ENCODE peak calls at places on chromosomes 3 and 15, in seven cellular contexts. U is left lung, A is GM23338, Q is nephron progenitor cell, P is AG09319, J is A549, T is A673. C is an unnamed sample.
A peak's percentile ranks its signal among the peaks of the same experiment; 100 is the strongest.

GRCh38 chr3:33980252-33980651 is 181.8 kb downstream of the PDCD6IP start:
- DNase-seq in U (no peak), A (peak; percentile 46), Q (no peak), P (no peak), J (peak; percentile 89), T (peak; percentile 74), C (no peak)

GRCh38 chr15:40110866-40111550 is 2.3 kb upstream of the BMF start:
- DNase-seq in U (no peak), A (peak; percentile 27), Q (no peak), P (no peak), J (no peak), T (no peak), C (no peak)

GRCh38 chr15:60584355-60585023 is 105.5 kb upstream of the ICE2 start:
- DNase-seq in U (no peak), A (no peak), Q (no peak), P (no peak), J (no peak), T (no peak), C (no peak)

GRCh38 chr3:69763458-69763857 is 24.2 kb downstream of the MITF start:
- DNase-seq in U (no peak), A (no peak), Q (no peak), P (no peak), J (no peak), T (no peak), C (no peak)

GRCh38 chr3:48738926-48739616 is 22.1 kb upstream of the IP6K2 start:
- DNase-seq in U (no peak), A (no peak), Q (no peak), P (no peak), J (no peak), T (no peak), C (no peak)

GRCh38 chr3:123344175-123344908 is 104.5 kb downstream of the ADCY5 start:
- DNase-seq in U (no peak), A (peak; percentile 45), Q (no peak), P (no peak), J (no peak), T (peak; percentile 12), C (no peak)

GRCh38 chr15:65494066-65494465 is 23.4 kb downstream of the DPP8 start:
- DNase-seq in U (no peak), A (no peak), Q (no peak), P (no peak), J (no peak), T (no peak), C (no peak)

GRCh38 chr3:187945374-187945773 is 200.1 kb upstream of the BCL6 start:
- DNase-seq in U (no peak), A (no peak), Q (no peak), P (no peak), J (no peak), T (no peak), C (no peak)

GRCh38 chr3:179020112-179020511 is 51.5 kb downstream of the ZMAT3 start:
- DNase-seq in U (no peak), A (no peak), Q (no peak), P (no peak), J (no peak), T (peak; percentile 14), C (no peak)

GRCh38 chr3:117910820-117911524 is 1123.7 kb downstream of the IGSF11 start:
- DNase-seq in U (no peak), A (peak; percentile 28), Q (no peak), P (no peak), J (no peak), T (no peak), C (no peak)

GRCh38 chr3:156274791-156275190 is 154.4 kb downstream of the KCNAB1 start:
- DNase-seq in U (no peak), A (no peak), Q (no peak), P (no peak), J (no peak), T (no peak), C (no peak)

GRCh38 chr3:28036599-28037575 is 204.5 kb upstream of the CMC1 start:
- DNase-seq in U (no peak), A (no peak), Q (no peak), P (no peak), J (no peak), T (no peak), C (no peak)

GRCh38 chr15:70792171-70792573 is 28.8 kb upstream of the UACA start:
- DNase-seq in U (no peak), A (no peak), Q (no peak), P (no peak), J (peak; percentile 71), T (no peak), C (no peak)

GRCh38 chr3:111667621-111668239 is 72.6 kb upstream of the ZBED2 start:
- DNase-seq in U (peak; percentile 64), A (no peak), Q (no peak), P (no peak), J (no peak), T (no peak), C (peak; percentile 46)

GRCh38 chr3:17135696-17136095 is 250.9 kb downstream of the PLCL2 start:
- DNase-seq in U (no peak), A (no peak), Q (no peak), P (no peak), J (no peak), T (no peak), C (no peak)

GRCh38 chr3:30604091-30604490 is 2.3 kb upstream of the TGFBR2 start:
- DNase-seq in U (no peak), A (no peak), Q (no peak), P (no peak), J (no peak), T (no peak), C (no peak)

GRCh38 chr15:37142371-37142770 is 42.0 kb upstream of the MEIS2 start:
- DNase-seq in U (no peak), A (no peak), Q (no peak), P (no peak), J (no peak), T (no peak), C (no peak)

GRCh38 chr3:126837773-126838172 is 133.7 kb downstream of the CHCHD6 start:
- DNase-seq in U (no peak), A (no peak), Q (no peak), P (no peak), J (no peak), T (no peak), C (no peak)

GRCh38 chr15:90918835-90919234 is 13.5 kb downstream of the HDDC3 start:
- DNase-seq in U (no peak), A (no peak), Q (no peak), P (no peak), J (no peak), T (no peak), C (no peak)

GRCh38 chr3:134904333-134904771 is 109.3 kb downstream of the EPHB1 start:
- DNase-seq in U (no peak), A (no peak), Q (no peak), P (no peak), J (no peak), T (no peak), C (no peak)

GRCh38 chr3:10341901-10342398 is 21.0 kb upstream of the SEC13 start:
- DNase-seq in U (no peak), A (no peak), Q (no peak), P (no peak), J (no peak), T (no peak), C (no peak)

DNA sequence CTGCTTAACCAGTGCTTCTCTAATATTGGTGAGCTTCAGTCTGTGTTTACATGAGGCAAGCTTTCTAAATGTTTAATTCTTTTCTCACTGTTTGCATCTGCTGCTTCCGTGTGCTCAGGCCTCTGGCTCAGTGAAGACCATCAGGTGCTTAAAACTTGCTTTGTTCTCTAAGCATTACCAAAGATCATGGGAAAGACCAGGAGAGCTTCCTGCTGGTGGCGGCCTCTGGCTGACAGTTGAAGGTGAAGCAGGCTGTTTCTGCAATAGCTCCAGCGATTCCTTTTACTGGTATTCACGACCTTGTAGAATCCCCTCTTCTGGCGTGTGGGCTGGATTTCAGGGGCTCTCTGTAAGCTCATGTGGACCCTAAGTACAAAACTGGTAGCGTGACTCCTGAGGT is 45.1 kb downstream of the EDEM1 start:
- DNase-seq in U (no peak), A (peak; percentile 68), Q (no peak), P (no peak), J (no peak), T (no peak), C (no peak)
- TF ChIP-seq CTCF in U (no peak), A (peak; percentile 67), Q (no peak), P (no peak), J (no peak), T (no peak), C (no peak)

DNA sequence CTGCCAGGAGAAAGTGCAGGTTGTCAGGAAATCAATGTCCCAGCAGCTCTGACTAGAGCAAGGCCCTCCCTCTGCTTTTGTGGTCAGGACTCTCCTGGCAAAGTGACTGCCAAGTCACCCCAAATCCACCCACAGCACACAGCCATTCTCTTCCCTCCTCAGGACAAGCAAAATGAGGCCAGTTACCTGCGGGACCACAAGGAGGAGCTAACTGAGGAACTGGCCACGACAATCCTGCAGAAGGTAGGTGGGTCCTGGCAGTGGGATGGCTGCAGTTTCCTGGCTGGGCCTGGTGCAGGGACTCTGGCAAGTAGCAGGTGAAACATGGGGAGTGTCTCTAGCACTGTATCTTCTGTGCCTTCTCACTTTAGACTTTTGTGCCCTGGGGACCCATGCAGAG is 142.5 kb upstream of the EIF1B start:
- DNase-seq in U (no peak), A (peak; percentile 72), Q (no peak), P (no peak), J (no peak), T (no peak), C (no peak)
- TF ChIP-seq CTCF in U (no peak), A (peak; percentile 73), Q (no peak), P (no peak), J (no peak), T (no peak), C (no peak)

GRCh38 chr3:176663819-176664218 is 533.5 kb downstream of the TBL1XR1 start:
- DNase-seq in U (no peak), A (peak; percentile 54), Q (no peak), P (peak; percentile 43), J (peak; percentile 1), T (peak; percentile 79), C (no peak)
- TF ChIP-seq CTCF in U (no peak), A (peak; percentile 63), Q (peak; percentile 18), P (peak; percentile 43), J (peak; percentile 32), T (peak; percentile 67), C (no peak)

GRCh38 chr15:93052090-93052892 is 36.7 kb downstream of the RGMA start:
- DNase-seq in U (no peak), A (no peak), Q (no peak), P (no peak), J (no peak), T (no peak), C (no peak)
- TF ChIP-seq CTCF in U (no peak), A (peak; percentile 65), Q (no peak), P (no peak), J (peak; percentile 32), T (peak; percentile 38), C (no peak)

C was measured in natural killer cell.